ENCODE peak calls at places on chromosomes 4 and X, in ten cellular contexts. Z is A172; I is PC-3; K is AG09309; U is breast epithelium; F is BJ; T is neural progenitor cell; C is CD8-positive, alpha-beta memory T cell; O is stimulated activated CD4-positive, alpha-beta T cell treated with anti-CD3 and anti-CD28 coated beads, Interleukin-2, amount 100 ng/mL, for 48 hours; J is activated naive CD4-positive, alpha-beta T cell treated with Interleukin-2 at 50 U/mL for 16 hours. W is an unnamed sample.

GRCh38 chr4:139934336-139934735 is 219.6 kb downstream of the MAML3 start:
- DNase-seq in Z (no peak), I (no peak), K (no peak), U (no peak), F (no peak), T (no peak), C (no peak), O (no peak), J (no peak), W (no peak)

GRCh38 chr4:139603576-139604387 is 47.8 kb upstream of the SETD7 start:
- DNase-seq in Z (peak), I (peak), K (no peak), U (no peak), F (no peak), T (peak), C (no peak), O (peak), J (peak), W (no peak)

GRCh38 chr4:6963139-6963611 is 53.5 kb downstream of the TBC1D14 start:
- DNase-seq in Z (no peak), I (no peak), K (no peak), U (no peak), F (no peak), T (no peak), C (no peak), O (no peak), J (no peak), W (no peak)

GRCh38 chr4:48275247-48275646 is 5.6 kb upstream of the TEC start:
- DNase-seq in Z (peak), I (peak), K (no peak), U (no peak), F (no peak), T (peak), C (no peak), O (no peak), J (no peak), W (no peak)

GRCh38 chr4:102541708-102542107 is 40.5 kb downstream of the NFKB1 start:
- DNase-seq in Z (no peak), I (no peak), K (no peak), U (no peak), F (no peak), T (peak), C (no peak), O (no peak), J (no peak), W (no peak)

GRCh38 chrX:130030826-130031225 is 48.4 kb downstream of the BCORL1 start:
- DNase-seq in Z (no peak), I (no peak), K (no peak), U (no peak), F (no peak), T (peak), C (no peak), O (no peak), J (no peak), W (no peak)

GRCh38 chr4:29467044-29467717 is 1253.0 kb upstream of the PCDH7 start:
- DNase-seq in Z (no peak), I (peak), K (peak), U (no peak), F (no peak), T (no peak), C (no peak), O (no peak), J (no peak), W (no peak)

GRCh38 chr4:94244829-94245185 is 37.1 kb downstream of the SMARCAD1 start:
- DNase-seq in Z (no peak), I (no peak), K (no peak), U (no peak), F (no peak), T (no peak), C (no peak), O (no peak), J (no peak), W (no peak)

GRCh38 chr4:124738994-124739393 is 26.5 kb upstream of the ANKRD50 start:
- DNase-seq in Z (no peak), I (no peak), K (no peak), U (no peak), F (no peak), T (peak), C (no peak), O (no peak), J (no peak), W (no peak)

GRCh38 chr4:39976945-39977488 is 694 bp downstream of the PDS5A start:
- DNase-seq in Z (no peak), I (no peak), K (no peak), U (peak), F (no peak), T (peak), C (peak), O (peak), J (peak), W (no peak)

GRCh38 chr4:157819693-157820464 is 352.9 kb downstream of the GASK1B start:
- DNase-seq in Z (no peak), I (no peak), K (no peak), U (no peak), F (no peak), T (no peak), C (no peak), O (no peak), J (no peak), W (no peak)

GRCh38 chrX:39242187-39242586 is 440.9 kb downstream of the MID1IP1 start:
- DNase-seq in Z (peak), I (peak), K (no peak), U (no peak), F (no peak), T (peak), C (no peak), O (no peak), J (no peak), W (no peak)

GRCh38 chr4:2480649-2481048 is 11.7 kb downstream of the RNF4 start:
- DNase-seq in Z (no peak), I (no peak), K (no peak), U (no peak), F (no peak), T (no peak), C (no peak), O (no peak), J (no peak), W (no peak)

GRCh38 chr4:99028187-99028586 is 32.7 kb downstream of the METAP1 start:
- DNase-seq in Z (no peak), I (peak), K (no peak), U (no peak), F (peak), T (no peak), C (no peak), O (no peak), J (no peak), W (no peak)

GRCh38 chr4:81473086-81473396 is 1.3 kb upstream of the RASGEF1B start:
- DNase-seq in Z (no peak), I (no peak), K (no peak), U (no peak), F (no peak), T (no peak), C (no peak), O (no peak), J (no peak), W (no peak)

GRCh38 chrX:8653956-8654355 is 78.0 kb downstream of the ANOS1 start:
- DNase-seq in Z (no peak), I (peak), K (no peak), U (peak), F (no peak), T (no peak), C (no peak), O (no peak), J (no peak), W (peak)

GRCh38 chr4:81376720-81377119 is 95.0 kb downstream of the RASGEF1B start:
- DNase-seq in Z (no peak), I (no peak), K (no peak), U (no peak), F (no peak), T (no peak), C (no peak), O (no peak), J (no peak), W (peak)

GRCh38 chr4:87007345-87008181 is 72.8 kb downstream of the AFF1 start:
- DNase-seq in Z (peak), I (peak), K (no peak), U (peak), F (no peak), T (peak), C (peak), O (peak), J (peak), W (no peak)

GRCh38 chrX:152637649-152638442 is at the start of gene GABRQ:
- DNase-seq in Z (no peak), I (no peak), K (no peak), U (no peak), F (no peak), T (peak), C (no peak), O (no peak), J (no peak), W (no peak)

GRCh38 chr4:159071969-159072765 is 30.7 kb upstream of the RAPGEF2 start:
- DNase-seq in Z (no peak), I (no peak), K (no peak), U (peak), F (no peak), T (no peak), C (no peak), O (no peak), J (no peak), W (no peak)

GRCh38 chr4:175776217-175776616 is 35.8 kb downstream of the GPM6A start:
- DNase-seq in Z (peak), I (no peak), K (no peak), U (no peak), F (no peak), T (no peak), C (no peak), O (no peak), J (no peak), W (no peak)

GRCh38 chr4:184427687-184428086 is 46.7 kb downstream of the IRF2 start:
- DNase-seq in Z (no peak), I (no peak), K (no peak), U (no peak), F (no peak), T (no peak), C (no peak), O (no peak), J (no peak), W (no peak)

GRCh38 chrX:68084765-68085164 is 348.5 kb downstream of the OPHN1 start:
- DNase-seq in Z (no peak), I (no peak), K (peak), U (no peak), F (peak), T (no peak), C (no peak), O (no peak), J (no peak), W (no peak)

GRCh38 chr4:14361084-14361483 is 641.2 kb upstream of the CPEB2 start:
- DNase-seq in Z (no peak), I (no peak), K (no peak), U (no peak), F (no peak), T (no peak), C (no peak), O (no peak), J (no peak), W (no peak)

GRCh38 chr4:7742807-7743158 is 196.9 kb downstream of the AFAP1 start:
- DNase-seq in Z (no peak), I (no peak), K (no peak), U (no peak), F (no peak), T (no peak), C (no peak), O (no peak), J (no peak), W (no peak)

GRCh38 chrX:129980540-129981206 is 1.8 kb upstream of the BCORL1 start:
- DNase-seq in Z (no peak), I (peak), K (no peak), U (no peak), F (no peak), T (peak), C (peak), O (no peak), J (peak), W (no peak)

GRCh38 chr4:8270912-8271815 is 1.6 kb downstream of the HTRA3 start:
- DNase-seq in Z (no peak), I (no peak), K (no peak), U (no peak), F (no peak), T (no peak), C (no peak), O (no peak), J (no peak), W (no peak)

GRCh38 chr4:11297201-11297600 is 131.5 kb downstream of the HS3ST1 start:
- DNase-seq in Z (no peak), I (peak), K (no peak), U (no peak), F (no peak), T (no peak), C (no peak), O (no peak), J (no peak), W (no peak)

GRCh38 chr4:101813604-101814003 is 23.1 kb downstream of the BANK1 start:
- DNase-seq in Z (no peak), I (no peak), K (no peak), U (no peak), F (no peak), T (no peak), C (no peak), O (no peak), J (no peak), W (no peak)

GRCh38 chr4:139243448-139244365 is 36.3 kb downstream of the MGARP start:
- DNase-seq in Z (peak), I (peak), K (peak), U (no peak), F (peak), T (no peak), C (no peak), O (no peak), J (no peak), W (no peak)

GRCh38 chr4:38002451-38003071 is 42.4 kb downstream of the PTTG2 start:
- DNase-seq in Z (peak), I (peak), K (no peak), U (no peak), F (no peak), T (peak), C (no peak), O (no peak), J (no peak), W (no peak)

GRCh38 chr4:68175562-68176155 is 46.0 kb upstream of the TMPRSS11F start:
- DNase-seq in Z (peak), I (peak), K (peak), U (no peak), F (peak), T (peak), C (no peak), O (peak), J (peak), W (peak)

GRCh38 chr4:6343950-6344408 is 74.3 kb downstream of the WFS1 start:
- DNase-seq in Z (peak), I (peak), K (peak), U (no peak), F (no peak), T (no peak), C (no peak), O (no peak), J (no peak), W (peak)

GRCh38 chr4:87651941-87652340 is 1.9 kb downstream of the DMP1 start:
- DNase-seq in Z (no peak), I (no peak), K (no peak), U (no peak), F (no peak), T (no peak), C (no peak), O (no peak), J (no peak), W (no peak)

GRCh38 chr4:128601992-128602695 is 207.4 kb upstream of the JADE1 start:
- DNase-seq in Z (peak), I (no peak), K (no peak), U (no peak), F (no peak), T (no peak), C (no peak), O (no peak), J (no peak), W (no peak)

GRCh38 chr4:7792616-7793015 is 147.0 kb downstream of the AFAP1 start:
- DNase-seq in Z (no peak), I (no peak), K (no peak), U (no peak), F (no peak), T (no peak), C (no peak), O (no peak), J (no peak), W (no peak)

GRCh38 chrX:125998432-125998831 is 167.7 kb downstream of the DCAF12L2 start:
- DNase-seq in Z (peak), I (peak), K (no peak), U (no peak), F (no peak), T (peak), C (no peak), O (no peak), J (no peak), W (no peak)

GRCh38 chr4:53905935-53906377 is 158.4 kb downstream of the CHIC2 start:
- DNase-seq in Z (peak), I (peak), K (no peak), U (no peak), F (no peak), T (peak), C (no peak), O (no peak), J (no peak), W (peak)

W was measured in LNCaP clone FGC.